ENCODE peak calls at places on chromosome 19, in ten cellular contexts. H, C, M, S, Y, P, Z, U, L and A are unnamed samples.

GRCh38 chr19:10076535-10076934 is 9.6 kb upstream of the SHFL start:
- DNase-seq in H (no peak), C (no peak), M (no peak), S (no peak), Y (no peak), P (no peak), Z (no peak), U (no peak), L (no peak), A (no peak)

GRCh38 chr19:48569814-48570213 is 17.8 kb downstream of the SULT2B1 start:
- DNase-seq in H (peak), C (peak), M (no peak), S (no peak), Y (no peak), P (no peak), Z (no peak), U (peak), L (no peak), A (peak)

GRCh38 chr19:14395710-14396338 is 14.6 kb downstream of the ADGRE5 start:
- DNase-seq in H (no peak), C (no peak), M (no peak), S (no peak), Y (no peak), P (no peak), Z (no peak), U (no peak), L (no peak), A (peak)

GRCh38 chr19:52170863-52171320 is 529 bp downstream of the ZNF836 start:
- DNase-seq in H (peak), C (no peak), M (no peak), S (no peak), Y (no peak), P (no peak), Z (no peak), U (no peak), L (peak), A (no peak)

GRCh38 chr19:51664997-51665396 is 18.4 kb upstream of the SIGLEC14 start:
- DNase-seq in H (no peak), C (peak), M (no peak), S (peak), Y (no peak), P (no peak), Z (peak), U (peak), L (no peak), A (peak)

GRCh38 chr19:19566306-19566705 is 28.2 kb downstream of the CILP2 start:
- DNase-seq in H (no peak), C (peak), M (no peak), S (peak), Y (no peak), P (no peak), Z (peak), U (no peak), L (no peak), A (peak)

GRCh38 chr19:47790398-47790814 is 11.9 kb downstream of the SELENOW start:
- DNase-seq in H (peak), C (peak), M (peak), S (peak), Y (peak), P (peak), Z (peak), U (peak), L (peak), A (peak)

GRCh38 chr19:35959040-35959967 is 23.1 kb downstream of the LRFN3 start:
- DNase-seq in H (peak), C (no peak), M (no peak), S (no peak), Y (no peak), P (peak), Z (no peak), U (no peak), L (peak), A (no peak)

GRCh38 chr19:41994521-41994971 is 516 bp upstream of the ATP1A3 start:
- DNase-seq in H (no peak), C (no peak), M (no peak), S (no peak), Y (no peak), P (no peak), Z (no peak), U (no peak), L (no peak), A (no peak)

GRCh38 chr19:45913874-45914830 is at the start of gene NANOS2:
- DNase-seq in H (peak), C (no peak), M (no peak), S (peak), Y (peak), P (no peak), Z (no peak), U (no peak), L (peak), A (peak)

GRCh38 chr19:52963229-52963760 is 614 bp upstream of the ZNF816 start:
- DNase-seq in H (peak), C (no peak), M (no peak), S (no peak), Y (no peak), P (no peak), Z (no peak), U (no peak), L (peak), A (no peak)

GRCh38 chr19:50820549-50821247 is 2.9 kb downstream of the KLK1 start:
- DNase-seq in H (no peak), C (no peak), M (no peak), S (no peak), Y (peak), P (no peak), Z (no peak), U (no peak), L (no peak), A (no peak)

GRCh38 chr19:53642381-53643099 is 10.7 kb downstream of the DPRX start:
- DNase-seq in H (no peak), C (no peak), M (no peak), S (no peak), Y (no peak), P (no peak), Z (no peak), U (no peak), L (no peak), A (no peak)

GRCh38 chr19:48873476-48874308 is 1.5 kb downstream of the PPP1R15A start:
- DNase-seq in H (peak), C (no peak), M (no peak), S (no peak), Y (no peak), P (no peak), Z (peak), U (no peak), L (no peak), A (no peak)

GRCh38 chr19:2375341-2376121 is 15.5 kb downstream of the TMPRSS9 start:
- DNase-seq in H (no peak), C (no peak), M (no peak), S (no peak), Y (peak), P (no peak), Z (no peak), U (no peak), L (no peak), A (no peak)

GRCh38 chr19:2602391-2603181 is 99.9 kb downstream of the GNG7 start:
- DNase-seq in H (peak), C (peak), M (no peak), S (peak), Y (no peak), P (no peak), Z (peak), U (peak), L (peak), A (peak)

GRCh38 chr19:34733266-34733825 is 697 bp upstream of the ZNF181 start:
- DNase-seq in H (peak), C (no peak), M (no peak), S (no peak), Y (peak), P (no peak), Z (no peak), U (no peak), L (no peak), A (no peak)

GRCh38 chr19:2083174-2083854 is 12.8 kb downstream of the MOB3A start:
- DNase-seq in H (no peak), C (no peak), M (no peak), S (no peak), Y (peak), P (peak), Z (no peak), U (no peak), L (no peak), A (no peak)

GRCh38 chr19:35027851-35028599 is 2.2 kb upstream of the SCN1B start:
- DNase-seq in H (no peak), C (peak), M (no peak), S (no peak), Y (no peak), P (no peak), Z (peak), U (peak), L (no peak), A (no peak)

GRCh38 chr19:40163541-40164129 is 27.6 kb upstream of the MAP3K10 start:
- DNase-seq in H (no peak), C (no peak), M (no peak), S (no peak), Y (peak), P (no peak), Z (no peak), U (no peak), L (no peak), A (no peak)

GRCh38 chr19:41616785-41617621 is 9.9 kb downstream of the CEACAM4 start:
- DNase-seq in H (peak), C (no peak), M (peak), S (peak), Y (no peak), P (no peak), Z (peak), U (peak), L (no peak), A (peak)

GRCh38 chr19:6273701-6274601 is 5.8 kb downstream of the MLLT1 start:
- DNase-seq in H (no peak), C (peak), M (no peak), S (peak), Y (no peak), P (no peak), Z (peak), U (peak), L (peak), A (peak)

GRCh38 chr19:57248646-57249045 is 8.2 kb downstream of the ZNF805 start:
- DNase-seq in H (no peak), C (no peak), M (no peak), S (no peak), Y (no peak), P (no peak), Z (no peak), U (no peak), L (no peak), A (no peak)

GRCh38 chr19:8702350-8702749 is 3.8 kb upstream of the ACTL9 start:
- DNase-seq in H (no peak), C (no peak), M (no peak), S (no peak), Y (no peak), P (peak), Z (no peak), U (no peak), L (no peak), A (no peak)

GRCh38 chr19:46963093-46963734 is 56.4 kb upstream of the NPAS1 start:
- DNase-seq in H (no peak), C (peak), M (no peak), S (peak), Y (no peak), P (no peak), Z (peak), U (peak), L (no peak), A (peak)

GRCh38 chr19:36106991-36107390 is 4.0 kb upstream of the OVOL3 start:
- DNase-seq in H (no peak), C (no peak), M (no peak), S (no peak), Y (no peak), P (no peak), Z (no peak), U (no peak), L (no peak), A (no peak)

GRCh38 chr19:12788682-12789097 is 2.6 kb upstream of the JUNB start:
- DNase-seq in H (peak), C (peak), M (no peak), S (peak), Y (peak), P (no peak), Z (peak), U (peak), L (peak), A (peak)

GRCh38 chr19:43651758-43652545 is 12.3 kb upstream of the CADM4 start:
- DNase-seq in H (peak), C (peak), M (peak), S (peak), Y (peak), P (peak), Z (peak), U (peak), L (peak), A (peak)

GRCh38 chr19:48064509-48064908 is 20.6 kb upstream of the CABP5 start:
- DNase-seq in H (no peak), C (no peak), M (no peak), S (peak), Y (no peak), P (no peak), Z (peak), U (no peak), L (no peak), A (peak)

GRCh38 chr19:42281175-42282035 is 12.4 kb downstream of the CIC start:
- DNase-seq in H (peak), C (peak), M (peak), S (peak), Y (no peak), P (no peak), Z (peak), U (peak), L (peak), A (peak)

GRCh38 chr19:10471909-10472308 is 31.2 kb downstream of the KEAP1 start:
- DNase-seq in H (no peak), C (peak), M (peak), S (peak), Y (peak), P (no peak), Z (peak), U (peak), L (no peak), A (peak)

GRCh38 chr19:49860716-49861100 is 6.7 kb downstream of the PNKP start:
- DNase-seq in H (no peak), C (no peak), M (no peak), S (no peak), Y (no peak), P (no peak), Z (no peak), U (no peak), L (no peak), A (no peak)

GRCh38 chr19:38264486-38265212 is at the start of gene SPINT2:
- DNase-seq in H (peak), C (no peak), M (peak), S (no peak), Y (no peak), P (peak), Z (no peak), U (no peak), L (peak), A (no peak)

GRCh38 chr19:34841780-34842179 is 68.8 kb upstream of the ZNF599 start:
- DNase-seq in H (peak), C (no peak), M (no peak), S (no peak), Y (no peak), P (no peak), Z (no peak), U (no peak), L (no peak), A (no peak)

GRCh38 chr19:3057275-3057714 is 5.0 kb downstream of the TLE5 start:
- DNase-seq in H (no peak), C (peak), M (peak), S (no peak), Y (no peak), P (no peak), Z (peak), U (peak), L (peak), A (peak)

GRCh38 chr19:5916201-5916708 is 2.2 kb downstream of the CAPS start:
- DNase-seq in H (no peak), C (no peak), M (no peak), S (no peak), Y (no peak), P (no peak), Z (no peak), U (no peak), L (no peak), A (no peak)

GRCh38 chr19:14416743-14417214 is 2.4 kb downstream of the DDX39A start:
- DNase-seq in H (no peak), C (no peak), M (no peak), S (no peak), Y (peak), P (no peak), Z (no peak), U (peak), L (no peak), A (no peak)

GRCh38 chr19:12364391-12365093 is 941 bp downstream of the ZNF442 start:
- DNase-seq in H (peak), C (peak), M (no peak), S (peak), Y (peak), P (no peak), Z (peak), U (peak), L (peak), A (peak)

GRCh38 chr19:55474269-55475265 is 1.9 kb upstream of the ZNF628 start:
- DNase-seq in H (peak), C (no peak), M (no peak), S (no peak), Y (no peak), P (no peak), Z (no peak), U (no peak), L (no peak), A (no peak)

GRCh38 chr19:55471266-55471665 is 5.2 kb upstream of the ZNF628 start:
- DNase-seq in H (no peak), C (no peak), M (no peak), S (no peak), Y (no peak), P (no peak), Z (no peak), U (no peak), L (no peak), A (no peak)

GRCh38 chr19:55473613-55474012 is 2.8 kb upstream of the ZNF628 start:
- DNase-seq in H (peak), C (no peak), M (no peak), S (no peak), Y (no peak), P (no peak), Z (peak), U (peak), L (no peak), A (no peak)

GRCh38 chr19:55472463-55472862 is 4.0 kb upstream of the ZNF628 start:
- DNase-seq in H (no peak), C (peak), M (no peak), S (peak), Y (no peak), P (no peak), Z (peak), U (peak), L (no peak), A (no peak)

GRCh38 chr19:55473201-55473600 is 3.2 kb upstream of the ZNF628 start:
- DNase-seq in H (peak), C (no peak), M (no peak), S (no peak), Y (no peak), P (no peak), Z (no peak), U (no peak), L (no peak), A (no peak)
- H3K4me3 ChIP-seq in H (no peak), C (no peak), M (no peak), S (no peak), Y (no peak), P (no peak), Z (no peak), U (no peak), L (no peak), A (no peak)

GRCh38 chr19:16327911-16328823 is 3.5 kb downstream of the KLF2 start:
- DNase-seq in H (no peak), C (peak), M (no peak), S (peak), Y (peak), P (no peak), Z (peak), U (peak), L (peak), A (peak)

GRCh38 chr19:16332991-16333624 is 8.5 kb downstream of the KLF2 start:
- DNase-seq in H (no peak), C (no peak), M (no peak), S (no peak), Y (no peak), P (no peak), Z (no peak), U (no peak), L (no peak), A (no peak)

GRCh38 chr19:16328824-16329482 is 4.3 kb downstream of the KLF2 start:
- DNase-seq in H (no peak), C (no peak), M (no peak), S (peak), Y (peak), P (no peak), Z (peak), U (no peak), L (no peak), A (peak)

GRCh38 chr19:16330368-16330801 is 5.8 kb downstream of the KLF2 start:
- DNase-seq in H (no peak), C (peak), M (peak), S (peak), Y (peak), P (peak), Z (peak), U (peak), L (peak), A (peak)

DNA sequence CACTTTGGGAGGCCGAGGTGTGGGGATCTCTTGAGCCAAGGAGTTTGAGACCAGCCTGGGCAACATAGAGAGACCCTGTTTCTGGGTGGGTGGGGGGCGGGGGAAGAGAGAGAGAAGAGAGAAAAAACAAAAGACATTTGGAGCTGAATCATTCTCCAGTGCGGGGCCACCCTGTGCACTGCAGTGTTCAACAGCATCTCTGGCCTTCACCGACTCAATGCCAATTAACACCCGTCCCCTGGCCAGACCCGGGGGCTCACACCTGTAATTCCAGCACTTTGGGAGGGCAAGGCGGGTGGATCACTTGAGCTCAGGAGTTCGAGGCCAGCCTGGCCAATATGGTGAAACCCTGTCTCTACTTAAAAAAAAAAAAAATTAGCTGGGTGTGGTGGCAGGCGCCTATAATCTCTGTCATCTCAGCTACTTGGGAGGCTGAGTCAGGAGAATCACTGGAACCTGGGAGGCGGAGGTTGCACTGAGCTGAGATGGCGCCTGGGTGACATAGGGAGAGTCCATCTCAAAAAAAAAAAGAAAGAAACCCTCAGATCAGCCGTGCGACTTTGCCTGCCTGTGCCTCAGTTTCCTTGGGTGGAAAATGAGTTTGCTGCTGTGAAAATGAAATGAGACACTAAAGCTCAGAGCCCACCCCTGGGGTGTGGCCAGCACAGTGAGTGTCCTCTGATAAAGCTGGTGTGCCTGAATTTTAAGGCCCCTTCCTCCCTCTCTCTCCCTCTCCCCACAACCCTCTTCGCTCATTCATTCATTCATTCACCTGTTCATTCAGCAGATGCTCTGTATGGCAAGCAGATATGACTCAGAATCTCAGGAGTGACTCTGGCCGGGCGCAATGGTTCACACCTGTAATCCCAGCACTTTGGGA is 6.4 kb downstream of the KLF2 start:
- DNase-seq in H (no peak), C (no peak), M (no peak), S (peak), Y (no peak), P (no peak), Z (no peak), U (no peak), L (no peak), A (no peak)
- TF ChIP-seq CTCF in H (no peak), C (no peak), M (no peak), S (no peak), Y (no peak), P (no peak), Z (no peak), U (no peak), L (no peak), A (no peak)

GRCh38 chr19:58538257-58539168 is 5.4 kb upstream of the TRIM28 start:
- DNase-seq in H (peak), C (no peak), M (no peak), S (no peak), Y (peak), P (peak), Z (no peak), U (no peak), L (peak), A (no peak)
- H3K4me3 ChIP-seq in H (peak), C (no peak), M (no peak), S (peak), Y (peak), P (peak), Z (peak), U (no peak), L (peak), A (no peak)

GRCh38 chr19:623974-624373 is 9.4 kb downstream of the POLRMT start:
- DNase-seq in H (peak), C (peak), M (peak), S (peak), Y (no peak), P (no peak), Z (peak), U (peak), L (no peak), A (peak)
- TF ChIP-seq CTCF in H (no peak), C (no peak), M (no peak), S (no peak), Y (no peak), P (no peak), Z (no peak), U (no peak), L (no peak), A (no peak)